ENCODE peak calls at places on chromosomes 11 and 22, in seven cellular contexts. H is heart left ventricle, M is cardiac muscle cell, B is brain microvascular endothelial cell, W is HFF-Myc, A is neural progenitor cell, K is lung. G is an unnamed sample.

GRCh38 chr22:19731361-19731725 is 8.0 kb downstream of the GP1BB start:
- DNase-seq in B (no peak), M (no peak), W (no peak), H (no peak), A (no peak), K (no peak), G (no peak)

GRCh38 chr11:35491231-35491871 is 34.1 kb downstream of the PAMR1 start:
- DNase-seq in W (peak; percentile 50), A (no peak), B (peak; percentile 85), K (no peak), M (peak; percentile 88), H (no peak), G (peak; percentile 84)

GRCh38 chr11:100695911-100696310 is 8.8 kb downstream of the ARHGAP42 start:
- DNase-seq in K (no peak), B (no peak), H (no peak), W (no peak), A (no peak), M (no peak), G (no peak)

GRCh38 chr11:126891556-126892217 is 108.9 kb downstream of the KIRREL3 start:
- DNase-seq in K (no peak), W (no peak), H (no peak), M (peak; percentile 15), B (no peak), A (no peak), G (peak; percentile 34)

GRCh38 chr11:62554377-62554776 is 7.8 kb upstream of the AHNAK start:
- DNase-seq in H (no peak), K (no peak), W (no peak), B (no peak), A (peak; percentile 44), M (no peak), G (no peak)

GRCh38 chr22:48594757-48595510 is 1232.7 kb downstream of the BRD1 start:
- DNase-seq in A (no peak), W (no peak), M (no peak), B (no peak), K (no peak), H (peak; percentile 36), G (no peak)

GRCh38 chr11:68040121-68040956 is 1.5 kb downstream of the TCIRG1 start:
- DNase-seq in B (peak; percentile 45), W (peak; percentile 19), M (peak; percentile 81), H (peak; percentile 83), A (peak; percentile 45), K (peak; percentile 64), G (peak; percentile 85)

GRCh38 chr22:46593211-46593676 is 26.9 kb upstream of the GRAMD4 start:
- DNase-seq in K (no peak), B (no peak), H (no peak), A (peak; percentile 1), W (no peak), M (no peak), G (no peak)

GRCh38 chr11:19777032-19777341 is 64.3 kb downstream of the NAV2 start:
- DNase-seq in K (peak; percentile 36), H (no peak), M (no peak), W (no peak), A (peak; percentile 70), B (no peak), G (no peak)

GRCh38 chr11:2703487-2704141 is 3.8 kb upstream of the KCNQ1OT1 start:
- DNase-seq in B (no peak), M (peak; percentile 71), W (no peak), H (peak; percentile 52), K (no peak), A (peak; percentile 69), G (no peak)

GRCh38 chr11:64021742-64022067 is 14.0 kb upstream of the FLRT1 start:
- DNase-seq in A (peak; percentile 26), K (no peak), M (no peak), B (no peak), H (no peak), W (no peak), G (peak; percentile 33)

GRCh38 chr22:48223488-48224190 is 1461.2 kb downstream of the TBC1D22A start:
- DNase-seq in B (no peak), M (no peak), A (no peak), H (no peak), K (no peak), W (no peak), G (no peak)

GRCh38 chr11:68965901-68966868 is 14.6 kb downstream of the MRGPRD start:
- DNase-seq in M (no peak), B (no peak), W (no peak), H (no peak), A (no peak), K (no peak), G (no peak)

GRCh38 chr22:46798366-46799057 is 36.1 kb downstream of the TBC1D22A start:
- DNase-seq in M (peak; percentile 81), B (peak; percentile 62), W (peak; percentile 42), H (peak; percentile 86), A (peak; percentile 82), K (peak; percentile 82), G (peak; percentile 63)

GRCh38 chr11:30312243-30312642 is 10.7 kb upstream of the ARL14EP start:
- DNase-seq in H (no peak), A (no peak), M (no peak), W (no peak), B (no peak), K (no peak), G (no peak)

GRCh38 chr11:31625868-31626267 is 116.3 kb downstream of the ELP4 start:
- DNase-seq in K (no peak), M (no peak), W (no peak), H (no peak), B (no peak), A (no peak), G (no peak)

GRCh38 chr22:48560389-48560751 is 1267.3 kb downstream of the BRD1 start:
- DNase-seq in K (no peak), W (no peak), A (no peak), H (peak; percentile 2), M (no peak), B (no peak), G (no peak)

GRCh38 chr22:48161354-48161753 is 1398.9 kb downstream of the TBC1D22A start:
- DNase-seq in W (no peak), B (no peak), A (no peak), K (no peak), M (no peak), H (no peak), G (no peak)

GRCh38 chr11:118924591-118925585 is 838 bp downstream of the BCL9L start:
- DNase-seq in A (peak; percentile 81), B (no peak), M (peak; percentile 46), H (peak; percentile 80), W (no peak), K (no peak), G (peak; percentile 71)

GRCh38 chr22:22933100-22933806 is 45.6 kb downstream of the IGLL5 start:
- DNase-seq in H (peak; percentile 39), A (no peak), M (no peak), W (no peak), B (no peak), K (no peak), G (no peak)

GRCh38 chr11:75369846-75370245 is 18.4 kb upstream of the ARRB1 start:
- DNase-seq in H (no peak), W (no peak), K (no peak), A (no peak), B (no peak), M (no peak), G (no peak)

GRCh38 chr11:63745304-63746170 is 23.0 kb downstream of the ZFTA start:
- DNase-seq in A (no peak), M (peak; percentile 31), H (no peak), K (no peak), B (no peak), W (no peak), G (no peak)

GRCh38 chr11:82080160-82080559 is 653.5 kb downstream of the FAM181B start:
- DNase-seq in W (no peak), H (no peak), K (no peak), M (no peak), B (peak; percentile 29), A (no peak), G (no peak)

GRCh38 chr22:37221424-37222336 is 9.4 kb upstream of the SSTR3 start:
- DNase-seq in W (no peak), K (no peak), A (no peak), H (no peak), B (no peak), M (no peak), G (no peak)
- TF ChIP-seq CTCF in W (no peak), K (no peak), A (no peak), H (no peak), B (no peak), M (no peak), G (no peak)

DNA sequence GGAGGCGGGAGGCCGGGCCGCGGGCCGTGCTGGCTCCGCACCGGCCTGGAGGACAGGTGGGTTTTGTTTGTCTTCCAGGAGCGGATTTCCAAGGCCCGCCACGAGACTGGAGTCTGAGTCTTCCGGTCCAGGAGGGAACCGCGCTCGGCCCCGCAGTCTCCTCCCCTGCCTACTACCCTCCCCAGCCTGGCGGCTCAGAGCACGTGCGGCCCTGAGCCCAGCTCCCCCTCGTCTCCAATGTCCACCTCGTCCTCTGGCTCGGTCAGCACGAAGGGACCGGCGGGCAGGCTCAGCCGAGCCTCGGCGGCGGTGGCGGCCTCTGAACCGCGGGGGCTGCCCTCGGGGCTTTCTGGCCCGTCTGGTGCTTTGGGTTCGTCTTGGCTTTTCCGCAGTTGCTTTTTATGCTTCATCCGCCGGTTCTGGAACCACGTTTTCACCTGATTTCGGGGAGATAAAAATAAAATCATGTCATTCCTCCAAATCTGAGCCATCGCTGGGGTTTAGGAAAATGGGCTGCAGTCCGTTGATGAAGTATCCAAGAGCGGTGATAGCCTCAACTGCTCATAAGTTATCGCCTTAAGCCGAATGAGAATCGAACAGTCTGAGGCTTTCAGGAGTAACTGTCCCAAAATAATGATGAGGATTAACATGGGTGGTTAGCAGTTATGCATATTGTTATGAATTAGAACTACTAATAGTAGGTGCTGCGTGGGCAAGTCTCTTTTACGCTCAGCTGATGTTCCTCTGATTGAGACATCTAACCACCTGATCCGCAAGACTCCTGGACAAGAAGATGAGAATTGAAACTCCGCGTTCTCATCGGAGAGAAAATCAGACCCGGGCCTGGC is 4.0 kb downstream of the BSX start:
- DNase-seq in M (no peak), W (no peak), H (no peak), A (peak; percentile 79), B (no peak), K (no peak), G (no peak)
- H3K4me3 ChIP-seq in M (peak overlapping the region; percentile 16), W (no peak overlapping the region), H (peak overlapping the region; percentile 32), A (peak overlapping the region; percentile 52), B (no peak overlapping the region), K (no peak overlapping the region), G (no peak overlapping the region)

DNA sequence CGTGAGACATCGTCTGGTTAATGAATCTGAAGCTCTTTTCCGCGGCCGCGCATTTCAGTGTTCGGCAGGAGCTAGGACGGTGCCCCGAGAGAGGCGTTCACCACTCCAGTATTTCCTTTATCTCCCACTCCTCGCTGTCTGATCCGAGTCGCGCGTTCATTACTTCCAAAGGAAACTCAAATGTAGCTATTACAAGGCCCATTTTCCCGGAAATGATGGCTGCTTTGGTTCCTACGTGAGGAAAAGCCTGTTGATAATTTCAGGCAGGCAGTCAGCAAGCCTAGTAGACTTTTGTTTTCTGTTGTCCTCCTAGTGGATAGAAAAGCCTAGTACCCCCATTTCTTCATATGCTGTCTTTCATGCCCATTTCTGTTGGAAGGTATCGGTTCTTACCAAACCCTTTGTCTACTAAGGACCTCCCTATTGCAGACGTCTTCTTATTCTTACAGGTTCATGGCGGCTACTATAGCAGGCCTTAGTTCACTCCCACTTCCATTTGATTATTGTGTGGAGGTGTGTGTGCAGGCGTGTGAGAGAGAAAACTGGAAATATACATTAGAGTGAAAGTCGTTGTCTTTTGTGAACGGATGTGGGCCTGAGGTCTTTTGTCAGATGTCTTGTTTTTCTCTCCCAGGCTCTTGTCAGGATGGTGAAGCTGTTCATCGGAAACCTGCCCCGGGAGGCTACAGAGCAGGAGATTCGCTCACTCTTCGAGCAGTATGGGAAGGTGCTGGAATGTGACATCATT is 737 bp downstream of the RBM4 start:
- DNase-seq in A (no peak), M (peak; percentile 60), W (no peak), K (no peak), B (peak; percentile 22), H (no peak), G (peak; percentile 50)
- TF ChIP-seq CTCF in A (no peak), M (peak; percentile 15), W (no peak), K (no peak), B (no peak), H (peak; percentile 10), G (no peak)

GRCh38 chr22:40499187-40499753 is 128.9 kb downstream of the SGSM3 start:
- DNase-seq in M (peak; percentile 97), B (peak; percentile 97), K (no peak), A (no peak), H (no peak), W (peak; percentile 92), G (peak; percentile 95)
- H3K4me3 ChIP-seq in M (no peak overlapping the region), B (no peak overlapping the region), K (no peak overlapping the region), A (no peak overlapping the region), H (no peak overlapping the region), W (no peak overlapping the region), G (no peak overlapping the region)

G was measured in foreskin fibroblast.